ENCODE peak calls at places on chromosomes 13 and 19, in nine cellular contexts. W is K562, L is suprapubic skin, A is sigmoid colon, Y is upper lobe of left lung, H is H1, U is transverse colon, C is SK-N-SH, M is GM12878. Z is an unnamed sample.

GRCh38 chr19:49771674-49772139 is 4.9 kb downstream of the AP2A1 start:
- DNase-seq in W (no peak), L (no peak), A (no peak), Y (no peak), H (no peak), U (peak; percentile 45), C (no peak), M (no peak), Z (no peak)

GRCh38 chr13:47250141-47250540 is 353.3 kb upstream of the HTR2A start:
- DNase-seq in W (no peak), L (no peak), A (peak; percentile 71), Y (no peak), H (no peak), U (no peak), C (no peak), M (no peak), Z (no peak)

GRCh38 chr19:15911599-15912237 is 13.8 kb upstream of the CYP4F2 start:
- DNase-seq in W (no peak), L (no peak), A (no peak), Y (no peak), H (no peak), U (no peak), C (no peak), M (no peak), Z (peak; percentile 17)

GRCh38 chr19:8147579-8147978 is 1.8 kb downstream of the FBN3 start:
- DNase-seq in W (no peak), L (no peak), A (no peak), Y (no peak), H (no peak), U (no peak), C (no peak), M (no peak), Z (no peak)

GRCh38 chr19:6354098-6354674 is 7.1 kb upstream of the CLPP start:
- DNase-seq in W (no peak), L (no peak), A (no peak), Y (no peak), H (no peak), U (no peak), C (no peak), M (no peak), Z (no peak)

GRCh38 chr19:31491246-31491645 is 142.0 kb upstream of the TSHZ3 start:
- DNase-seq in W (no peak), L (no peak), A (no peak), Y (no peak), H (no peak), U (no peak), C (no peak), M (no peak), Z (no peak)

GRCh38 chr19:6536138-6536671 is 5.4 kb downstream of the TNFSF9 start:
- DNase-seq in W (peak; percentile 93), L (no peak), A (no peak), Y (peak; percentile 42), H (no peak), U (peak; percentile 74), C (peak; percentile 88), M (peak; percentile 99), Z (peak; percentile 50)

GRCh38 chr13:76928456-76928855 is 19.9 kb upstream of the ACOD1 start:
- DNase-seq in W (no peak), L (no peak), A (no peak), Y (no peak), H (no peak), U (no peak), C (no peak), M (no peak), Z (no peak)

GRCh38 chr19:38735257-38735686 is 9.0 kb downstream of the CAPN12 start:
- DNase-seq in W (peak; percentile 63), L (no peak), A (peak; percentile 66), Y (no peak), H (no peak), U (peak; percentile 73), C (peak; percentile 81), M (no peak), Z (peak; percentile 52)

GRCh38 chr19:38736413-38737280 is 7.6 kb downstream of the CAPN12 start:
- DNase-seq in W (peak; percentile 99), L (no peak), A (peak; percentile 71), Y (peak; percentile 80), H (peak; percentile 36), U (peak; percentile 90), C (peak; percentile 93), M (peak; percentile 17), Z (peak; percentile 83)

GRCh38 chr19:38737921-38738731 is 6.1 kb downstream of the CAPN12 start:
- DNase-seq in W (no peak), L (no peak), A (peak; percentile 48), Y (no peak), H (no peak), U (no peak), C (no peak), M (no peak), Z (no peak)

GRCh38 chr19:38736036-38736412 is 8.2 kb downstream of the CAPN12 start:
- DNase-seq in W (peak; percentile 71), L (no peak), A (peak; percentile 76), Y (peak; percentile 54), H (no peak), U (peak; percentile 69), C (peak; percentile 77), M (no peak), Z (peak; percentile 64)

DNA sequence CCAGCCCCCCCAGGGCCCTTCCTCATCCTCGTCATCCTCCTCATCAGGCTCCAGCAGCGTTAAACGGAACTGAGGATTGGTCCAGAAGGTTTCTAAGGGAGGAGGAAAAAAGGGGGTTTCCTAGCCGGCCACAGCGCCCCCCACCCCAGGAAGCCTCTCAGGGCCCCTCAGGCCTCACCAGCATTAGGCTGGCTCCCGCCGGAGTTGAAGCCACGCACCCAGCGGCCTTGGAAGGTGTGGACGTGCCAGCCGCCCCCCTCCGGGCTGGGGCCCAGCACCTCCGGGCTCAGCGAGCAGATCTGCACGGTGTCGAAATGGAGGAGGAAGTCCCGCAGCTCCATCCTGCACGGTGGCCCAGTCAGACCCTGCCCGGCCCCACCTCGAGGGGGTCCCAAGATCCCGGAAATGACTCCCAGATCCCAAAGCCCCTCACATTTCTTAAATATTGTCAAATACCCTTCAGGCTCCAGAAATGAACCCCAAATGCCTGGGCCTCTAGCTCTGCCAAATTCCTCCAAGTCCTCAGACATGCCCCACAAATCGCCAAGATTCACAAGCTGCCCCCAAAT is 6.9 kb downstream of the CAPN12 start:
- DNase-seq in W (no peak), L (no peak), A (no peak), Y (no peak), H (no peak), U (no peak), C (no peak), M (no peak), Z (no peak)
- TF ChIP-seq EP300 in W (no peak), L (no peak), A (no peak), Y (no peak), H (no peak), U (no peak), C (no peak), M (no peak), Z (no peak)

DNA sequence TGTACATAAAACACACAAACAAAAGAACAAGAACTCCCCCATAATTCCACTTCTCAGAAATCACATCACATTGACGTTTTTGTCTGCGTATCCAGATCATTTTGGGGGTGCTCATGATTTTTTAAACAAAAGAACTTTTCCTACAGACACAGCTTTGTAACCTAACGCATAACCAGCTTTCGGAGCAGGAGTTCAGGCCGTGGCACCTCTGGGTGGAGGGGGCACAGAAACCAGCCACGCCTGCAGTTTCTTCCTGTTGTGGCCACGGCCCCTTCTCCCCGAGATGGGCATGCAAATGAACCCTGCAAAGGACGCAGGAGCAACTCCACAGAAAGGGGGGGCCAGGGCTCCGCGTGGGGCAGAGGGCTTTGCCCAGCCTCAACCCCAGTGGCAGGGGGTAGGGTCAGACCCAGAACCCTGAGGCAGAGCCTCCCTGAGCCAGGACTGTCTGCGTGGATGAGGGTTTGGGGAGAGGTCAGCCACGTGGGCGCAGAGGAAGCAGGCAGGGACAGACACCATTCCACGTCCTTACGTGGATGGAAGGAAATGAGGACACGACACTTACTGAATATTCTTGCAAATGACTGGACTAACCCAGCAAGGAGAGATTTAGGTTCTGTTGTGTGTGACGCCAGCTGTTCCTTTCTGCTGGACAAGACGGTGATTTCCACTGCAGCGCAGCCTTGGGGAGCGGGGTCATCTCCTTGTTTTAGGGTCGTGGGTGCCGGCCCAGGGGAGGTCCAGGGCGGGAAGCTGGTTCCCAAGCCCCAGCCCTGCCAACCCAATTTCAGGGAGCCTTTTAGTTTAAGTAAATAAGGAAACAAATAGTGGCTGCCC is 64.3 kb downstream of the RASA3 start:
- DNase-seq in W (no peak), L (no peak), A (peak; percentile 61), Y (peak; percentile 18), H (no peak), U (peak; percentile 72), C (no peak), M (no peak), Z (no peak)
- H3K4me3 ChIP-seq in W (no peak overlapping the region), L (no peak overlapping the region), A (no peak overlapping the region), Y (no peak overlapping the region), H (no peak overlapping the region), U (no peak overlapping the region), C (no peak overlapping the region), M (peak overlapping the region; percentile 17), Z (no peak overlapping the region)

DNA sequence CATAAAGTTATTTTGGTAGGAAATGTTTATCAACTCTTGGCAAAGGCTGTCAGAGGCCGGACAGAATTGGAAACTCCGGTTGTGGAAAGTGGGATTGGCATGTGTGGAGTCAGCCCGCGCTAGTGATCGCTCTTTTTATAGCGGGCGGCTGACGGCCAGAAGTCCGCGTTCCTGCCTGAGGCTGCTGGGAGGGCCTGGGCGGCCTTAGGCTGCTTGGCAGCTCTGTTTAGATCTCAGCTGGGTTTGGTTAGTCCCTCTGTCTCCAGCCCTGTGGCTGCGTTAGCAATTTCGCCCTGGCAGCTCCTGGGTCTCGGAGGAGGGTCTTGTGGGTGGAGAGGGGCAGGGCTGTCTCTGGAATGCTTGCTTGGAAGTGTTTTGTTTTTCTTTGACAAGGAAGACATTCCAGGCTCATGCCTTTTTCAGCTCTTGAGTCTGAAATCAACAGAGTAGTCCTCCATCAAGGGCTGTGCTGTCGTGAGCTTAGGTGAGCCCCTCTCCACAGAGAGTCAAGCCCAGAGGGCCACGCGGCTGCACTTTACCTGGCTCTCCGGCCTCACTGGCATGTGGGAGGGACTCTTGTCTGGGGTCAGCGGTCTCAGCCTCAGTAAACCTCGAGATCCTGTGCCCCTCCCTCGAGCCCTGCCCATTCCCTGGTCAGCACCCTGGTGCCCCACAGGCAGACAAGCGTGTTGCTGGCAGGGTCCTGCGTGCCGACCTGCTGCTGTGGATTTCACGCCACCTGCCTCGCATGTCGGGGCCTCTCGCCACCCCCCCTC is 22.5 kb downstream of the DOT1L start:
- DNase-seq in W (no peak), L (peak; percentile 90), A (peak; percentile 96), Y (peak; percentile 83), H (no peak), U (peak; percentile 69), C (no peak), M (no peak), Z (peak; percentile 39)
- TF ChIP-seq POLR2AphosphoS5 in W (no peak), L (peak; percentile 54), A (peak; percentile 79), Y (peak; percentile 28), H (no peak), U (peak; percentile 46), C (no peak), M (no peak), Z (peak; percentile 58)

GRCh38 chr13:105991622-105992254 is 543.7 kb downstream of the EFNB2 start:
- DNase-seq in W (no peak), L (no peak), A (no peak), Y (no peak), H (no peak), U (no peak), C (no peak), M (no peak), Z (peak; percentile 61)

GRCh38 chr13:105994340-105994739 is 541.1 kb downstream of the EFNB2 start:
- DNase-seq in W (no peak), L (no peak), A (no peak), Y (no peak), H (no peak), U (no peak), C (no peak), M (no peak), Z (no peak)

GRCh38 chr13:105991131-105991530 is 544.3 kb downstream of the EFNB2 start:
- DNase-seq in W (no peak), L (no peak), A (no peak), Y (no peak), H (no peak), U (no peak), C (no peak), M (no peak), Z (no peak)

DNA sequence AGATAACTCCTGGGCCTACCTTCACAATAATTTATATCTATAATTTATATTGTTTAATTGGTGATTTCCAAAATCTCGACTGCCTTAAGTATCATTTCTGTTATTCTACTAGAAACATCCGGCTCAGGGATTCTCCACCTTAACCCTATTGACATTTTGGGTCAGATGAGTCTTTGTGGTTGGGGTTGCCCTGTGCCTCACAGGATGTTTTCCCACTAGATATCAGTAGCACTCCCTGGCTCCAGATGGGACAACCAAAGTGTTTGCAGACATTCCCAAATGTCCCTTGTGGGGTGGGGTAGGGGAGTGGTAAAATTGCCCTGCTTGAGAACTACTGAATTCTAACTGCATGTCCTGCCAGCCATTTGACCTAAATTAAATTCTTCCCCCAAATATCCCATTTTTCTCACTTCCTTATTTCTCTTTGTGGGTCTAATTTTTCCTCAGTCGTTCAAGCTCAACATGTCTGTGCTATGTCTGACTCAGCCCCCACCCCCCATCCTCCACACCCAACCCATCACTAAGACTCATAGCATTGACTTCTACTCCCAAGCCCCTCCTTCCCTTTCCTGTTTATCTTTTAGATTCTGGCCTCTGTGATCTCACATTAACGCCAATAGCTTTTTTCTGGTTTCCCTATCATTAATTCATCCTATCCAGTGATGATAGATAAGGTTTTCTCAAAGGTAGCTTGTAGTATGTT is 545.1 kb downstream of the EFNB2 start:
- DNase-seq in W (no peak), L (no peak), A (no peak), Y (no peak), H (no peak), U (no peak), C (no peak), M (no peak), Z (no peak)
- TF ChIP-seq EP300 in W (no peak), L (no peak), A (no peak), Y (no peak), H (no peak), U (no peak), C (no peak), M (no peak), Z (no peak)

Z was measured in stomach.